ENCODE peak calls at places on chromosomes 13 and 19, in six cellular contexts. T is mucosa of descending colon; W is activated T-helper 17 cell treated with anti-CD3 and anti-CD28 coated beads, Interleukin-2, amount 50 U/mL, for 72 hours; Q is activated CD4-positive, alpha-beta T cell treated with anti-CD3 and anti-CD28 coated beads for 36 hours; F is activated CD8-positive, alpha-beta T cell treated with anti-CD3 and anti-CD28 coated beads for 36 hours; Y is stimulated activated naive CD8-positive, alpha-beta T cell treated with anti-CD3 and anti-CD28 coated beads, Interleukin-15, amount 100 ng/mL, for 72 hours. U is an unnamed sample.

GRCh38 chr19:17848598-17849292 is 963 bp upstream of the JAK3 start:
- ATAC-seq in W (no peak), Y (no peak), T (no peak), Q (no peak), F (no peak), U (no peak)

GRCh38 chr19:40798997-40799557 is at the start of gene EGLN2:
- ATAC-seq in W (peak; percentile 85), T (peak; percentile 2), F (peak; percentile 86), Q (peak; percentile 85), Y (peak; percentile 81), U (peak; percentile 91)

GRCh38 chr13:27619711-27620376 is 485 bp downstream of the LNX2 start:
- ATAC-seq in Q (peak; percentile 7), T (peak; percentile 49), F (peak; percentile 16), W (peak; percentile 54), Y (peak; percentile 42), U (peak; percentile 27)

GRCh38 chr19:49716154-49716553 is 25.2 kb downstream of the CPT1C start:
- ATAC-seq in Q (no peak), F (no peak), T (no peak), Y (no peak), W (peak; percentile 59), U (no peak)

GRCh38 chr13:113010510-113010865 is 41.5 kb downstream of the MCF2L start:
- ATAC-seq in F (no peak), Q (no peak), W (no peak), Y (peak; percentile 31), T (no peak), U (no peak)

GRCh38 chr13:65063753-65064152 is 2166.4 kb downstream of the PCDH9 start:
- ATAC-seq in Y (no peak), W (no peak), T (no peak), F (no peak), Q (no peak), U (no peak)

GRCh38 chr19:13629687-13630357 is 123.5 kb upstream of the CACNA1A start:
- ATAC-seq in Q (peak; percentile 68), W (peak; percentile 94), Y (no peak), T (no peak), F (no peak), U (no peak)

GRCh38 chr13:77784531-77784930 is 87.0 kb downstream of the SLAIN1 start:
- ATAC-seq in F (no peak), Y (no peak), T (no peak), Q (no peak), W (no peak), U (no peak)

GRCh38 chr13:76014618-76015315 is 378.6 kb downstream of the LMO7 start:
- ATAC-seq in F (no peak), Y (no peak), Q (no peak), T (no peak), W (no peak), U (peak; percentile 32)

GRCh38 chr13:96632536-96633320 is 361.5 kb downstream of the OXGR1 start:
- ATAC-seq in F (no peak), W (no peak), Y (no peak), T (no peak), Q (no peak), U (no peak)

U was measured in gastroesophageal sphincter.